ENCODE peak calls at places on chromosomes 4 and X, in four cellular contexts. W is ovary; I is effector memory CD4-positive, alpha-beta T cell; L is right atrium auricular region. H is an unnamed sample.

GRCh38 chr4:120406960-120407359 is 340.3 kb upstream of the MAD2L1 start:
- DNase-seq in W (no peak), I (no peak), L (no peak), H (no peak)

GRCh38 chrX:122094611-122095010 is 1047.2 kb downstream of the GLUD2 start:
- DNase-seq in W (no peak), I (no peak), L (no peak), H (no peak)

GRCh38 chr4:103892616-103893015 is 172.8 kb upstream of the TACR3 start:
- DNase-seq in W (no peak), I (no peak), L (no peak), H (no peak)

GRCh38 chr4:165560941-165561340 is 182.1 kb downstream of the CPE start:
- DNase-seq in W (no peak), I (no peak), L (no peak), H (no peak)

GRCh38 chr4:48432017-48432416 is 51.1 kb upstream of the SLC10A4 start:
- DNase-seq in W (no peak), I (no peak), L (no peak), H (no peak)

GRCh38 chrX:30883141-30883540 is 5.9 kb downstream of the TAB3 start:
- DNase-seq in W (no peak), I (no peak), L (no peak), H (no peak)

GRCh38 chrX:7074135-7074907 is 73.2 kb upstream of the STS start:
- DNase-seq in W (no peak), I (no peak), L (no peak), H (no peak)

GRCh38 chr4:13860126-13860525 is 232.6 kb upstream of the BOD1L1 start:
- DNase-seq in W (no peak), I (no peak), L (no peak), H (no peak)

GRCh38 chrX:23871905-23872546 is 35.7 kb downstream of the APOO start:
- DNase-seq in W (no peak), I (no peak), L (no peak), H (no peak)

GRCh38 chrX:7941390-7942042 is 14.3 kb upstream of the PNPLA4 start:
- DNase-seq in W (no peak), I (no peak), L (no peak), H (no peak)

GRCh38 chrX:19225906-19226305 is 103.6 kb upstream of the ADGRG2 start:
- DNase-seq in W (no peak), I (no peak), L (no peak), H (no peak)

GRCh38 chrX:22690116-22690515 is 309.6 kb upstream of the DDX53 start:
- DNase-seq in W (no peak), I (no peak), L (no peak), H (no peak)

GRCh38 chr4:77629885-77630284 is 24.3 kb downstream of the CXCL13 start:
- DNase-seq in W (no peak), I (no peak), L (no peak), H (no peak)

GRCh38 chr4:78937837-78938236 is 1.4 kb downstream of the PAQR3 start:
- DNase-seq in W (no peak), I (no peak), L (no peak), H (no peak)

GRCh38 chr4:10783351-10783750 is 98.8 kb upstream of the CLNK start:
- DNase-seq in W (no peak), I (no peak), L (no peak), H (no peak)

GRCh38 chrX:103151799-103152198 is 58.9 kb upstream of the NXF3 start:
- DNase-seq in W (no peak), I (no peak), L (no peak), H (no peak)

GRCh38 chrX:28586891-28587635 is at the start of gene IL1RAPL1:
- DNase-seq in W (no peak), I (no peak), L (no peak), H (no peak)

GRCh38 chr4:89788243-89789072 is 48.5 kb downstream of the SNCA start:
- DNase-seq in W (peak; percentile 53), I (no peak), L (no peak), H (no peak)

GRCh38 chr4:40749717-40750460 is at the start of gene NSUN7:
- DNase-seq in W (peak; percentile 75), I (no peak), L (no peak), H (no peak)

GRCh38 chrX:85084770-85085393 is 81.2 kb downstream of the APOOL start:
- DNase-seq in W (no peak), I (no peak), L (no peak), H (no peak)

GRCh38 chr4:86633854-86634253 is 39.7 kb downstream of the PTPN13 start:
- DNase-seq in W (no peak), I (no peak), L (no peak), H (no peak)

GRCh38 chrX:38215141-38215540 is 5.5 kb downstream of the SRPX start:
- DNase-seq in W (no peak), I (no peak), L (no peak), H (no peak)

GRCh38 chr4:30380404-30380998 is 339.7 kb upstream of the PCDH7 start:
- DNase-seq in W (no peak), I (no peak), L (no peak), H (no peak)

GRCh38 chr4:71860643-71861042 is 76.8 kb upstream of the GC start:
- DNase-seq in W (no peak), I (no peak), L (no peak), H (no peak)

GRCh38 chr4:96986800-96987199 is 1146.9 kb downstream of the PDHA2 start:
- DNase-seq in W (no peak), I (no peak), L (no peak), H (no peak)

GRCh38 chrX:119235872-119236598 is at the start of gene PGRMC1:
- DNase-seq in W (peak; percentile 85), I (peak; percentile 72), L (peak; percentile 83), H (peak; percentile 18)

GRCh38 chr4:156255205-156255604 is 301.5 kb upstream of the CTSO start:
- DNase-seq in W (no peak), I (no peak), L (no peak), H (no peak)

GRCh38 chrX:150513564-150513963 is 54.9 kb upstream of the MTM1 start:
- DNase-seq in W (no peak), I (no peak), L (no peak), H (no peak)

GRCh38 chr4:183211533-183211932 is 108.5 kb downstream of the CLDN22 start:
- DNase-seq in W (no peak), I (no peak), L (no peak), H (no peak)

GRCh38 chr4:166972071-166972470 is 262.2 kb downstream of the SPOCK3 start:
- DNase-seq in W (no peak), I (no peak), L (no peak), H (no peak)

GRCh38 chr4:107993969-107994368 is 4.3 kb downstream of the HADH start:
- DNase-seq in W (no peak), I (no peak), L (no peak), H (no peak)

GRCh38 chr4:7377223-7377865 is 57.4 kb downstream of the PSAPL1 start:
- DNase-seq in W (no peak), I (no peak), L (no peak), H (no peak)

GRCh38 chrX:150032742-150033141 is 94.5 kb upstream of the EOLA2 start:
- DNase-seq in W (no peak), I (no peak), L (no peak), H (no peak)

GRCh38 chrX:115900425-115900824 is 270.1 kb upstream of the AGTR2 start:
- DNase-seq in W (no peak), I (no peak), L (no peak), H (no peak)

GRCh38 chrX:78548012-78548411 is 111.1 kb downstream of the RTL3 start:
- DNase-seq in W (no peak), I (no peak), L (no peak), H (no peak)

GRCh38 chr4:7199129-7199725 is 6.9 kb downstream of the SORCS2 start:
- DNase-seq in W (peak; percentile 64), I (no peak), L (no peak), H (no peak)

GRCh38 chrX:129524250-129524850 is 1.1 kb upstream of the SMARCA1 start:
- DNase-seq in W (no peak), I (no peak), L (no peak), H (no peak)
- H3K4me3 ChIP-seq in W (no peak overlapping the region), I (no peak overlapping the region), L (no peak overlapping the region), H (no peak overlapping the region)

DNA sequence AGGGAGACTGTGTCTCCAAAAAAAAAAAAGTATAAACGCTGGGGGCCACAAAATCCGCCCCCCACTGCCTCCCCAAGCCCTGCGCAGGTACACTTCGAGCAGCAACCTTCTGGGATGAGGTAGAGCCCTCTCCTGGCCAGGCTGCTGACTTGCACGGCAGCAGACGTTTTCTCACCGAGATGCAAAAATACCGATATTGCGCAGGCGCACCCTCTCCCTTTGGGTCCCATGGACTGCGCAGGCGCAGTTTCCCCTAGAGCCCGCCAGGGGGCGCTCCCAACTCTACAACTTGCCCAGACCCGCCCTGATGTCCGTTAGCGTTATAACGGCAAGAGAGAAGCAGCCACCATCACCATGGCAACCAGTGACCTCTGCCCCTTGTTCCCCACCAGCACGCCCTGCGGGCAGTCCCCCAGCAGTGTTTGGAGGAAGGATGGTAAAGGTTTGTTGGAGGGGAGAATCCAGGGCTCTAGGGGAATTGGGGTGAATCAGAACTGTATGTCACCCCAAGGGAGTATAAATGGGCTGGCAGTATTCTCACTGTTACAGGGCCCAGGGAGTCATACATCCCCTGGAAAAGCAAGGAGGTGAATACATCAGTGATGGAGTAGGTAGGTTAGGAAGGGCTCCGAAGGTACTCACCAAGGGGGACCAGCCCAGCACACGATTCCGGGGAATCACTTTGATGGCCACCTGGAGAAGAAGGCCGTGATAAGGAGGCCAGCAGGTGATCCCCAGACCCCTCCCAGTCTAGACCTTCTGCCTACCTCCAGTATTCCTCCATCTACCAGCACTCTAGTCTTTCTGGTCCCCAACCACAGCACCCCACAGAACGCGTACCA is 1.5 kb downstream of the PIM2 start:
- DNase-seq in W (peak; percentile 93), I (peak; percentile 84), L (peak; percentile 92), H (peak; percentile 77)
- H3K27ac ChIP-seq in W (no peak overlapping the region), I (peak overlapping the region; percentile 97), L (peak overlapping the region; percentile 70), H (no peak overlapping the region)

GRCh38 chr4:154757713-154758112 is 13.9 kb downstream of the LRAT start:
- DNase-seq in W (no peak), I (no peak), L (no peak), H (no peak)
- H3K4me3 ChIP-seq in W (no peak overlapping the region), I (no peak overlapping the region), L (no peak overlapping the region), H (no peak overlapping the region)

GRCh38 chr4:25172964-25173917 is 13.0 kb upstream of the SEPSECS start:
- DNase-seq in W (no peak), I (no peak), L (peak; percentile 72), H (peak; percentile 41)
- H3K27ac ChIP-seq in W (no peak overlapping the region), I (no peak overlapping the region), L (peak overlapping the region; percentile 34), H (peak overlapping the region; percentile 78)